ENCODE peak calls at places on chromosomes 3 and 15, in five cellular contexts. W is K562, Y is testis, I is tibial nerve, E is transverse colon. R is an unnamed sample.

GRCh38 chr3:84538597-84538996 is 420.2 kb upstream of the CADM2 start:
- DNase-seq in W (no peak), Y (no peak), I (no peak), E (no peak), R (no peak)

GRCh38 chr3:122903171-122903570 is 108.3 kb downstream of the SLC49A4 start:
- DNase-seq in W (no peak), Y (no peak), I (no peak), E (no peak), R (no peak)

GRCh38 chr3:111649180-111649579 is 54.0 kb upstream of the ZBED2 start:
- DNase-seq in W (no peak), Y (no peak), I (no peak), E (no peak), R (no peak)

GRCh38 chr15:70375006-70375409 is 277.3 kb upstream of the TLE3 start:
- DNase-seq in W (no peak), Y (no peak), I (no peak), E (no peak), R (peak)

GRCh38 chr3:20622304-20622703 is 436.3 kb upstream of the SGO1 start:
- DNase-seq in W (no peak), Y (no peak), I (no peak), E (no peak), R (no peak)

GRCh38 chr15:96336643-96337353 is 6.3 kb downstream of the NR2F2 start:
- DNase-seq in W (no peak), Y (no peak), I (peak), E (peak), R (no peak)

GRCh38 chr15:25682349-25682748 is 180.8 kb downstream of the ATP10A start:
- DNase-seq in W (no peak), Y (peak), I (peak), E (no peak), R (peak)

GRCh38 chr3:72071624-72072023 is 286.7 kb upstream of the PROK2 start:
- DNase-seq in W (no peak), Y (no peak), I (no peak), E (no peak), R (no peak)

GRCh38 chr3:30199096-30199734 is 407.2 kb upstream of the TGFBR2 start:
- DNase-seq in W (peak), Y (peak), I (peak), E (peak), R (peak)

GRCh38 chr15:67225336-67225735 is 29.1 kb downstream of the AAGAB start:
- DNase-seq in W (no peak), Y (no peak), I (no peak), E (no peak), R (no peak)

GRCh38 chr15:49151831-49152230 is 3.6 kb downstream of the COPS2 start:
- DNase-seq in W (no peak), Y (no peak), I (no peak), E (no peak), R (no peak)

GRCh38 chr3:179093807-179094206 is 22.2 kb upstream of the ZMAT3 start:
- DNase-seq in W (no peak), Y (no peak), I (no peak), E (no peak), R (no peak)

GRCh38 chr3:120816728-120817127 is 74.2 kb downstream of the GTF2E1 start:
- DNase-seq in W (no peak), Y (peak), I (no peak), E (no peak), R (no peak)

GRCh38 chr3:40980467-40980866 is 218.8 kb upstream of the CTNNB1 start:
- DNase-seq in W (no peak), Y (no peak), I (no peak), E (no peak), R (no peak)

GRCh38 chr3:141863497-141863896 is 12.9 kb upstream of the ATP1B3 start:
- DNase-seq in W (no peak), Y (no peak), I (no peak), E (no peak), R (no peak)

GRCh38 chr15:85463976-85464375 is 83.6 kb downstream of the AKAP13 start:
- DNase-seq in W (no peak), Y (no peak), I (no peak), E (no peak), R (no peak)

GRCh38 chr3:197794115-197794514 is 3.1 kb downstream of the LRCH3 start:
- DNase-seq in W (no peak), Y (no peak), I (no peak), E (no peak), R (no peak)

GRCh38 chr3:106030620-106030945 is 161.8 kb upstream of the CBLB start:
- DNase-seq in W (no peak), Y (no peak), I (no peak), E (no peak), R (no peak)

GRCh38 chr3:177705976-177706866 is 508.9 kb upstream of the TBL1XR1 start:
- DNase-seq in W (no peak), Y (peak), I (peak), E (no peak), R (peak)

GRCh38 chr3:50160561-50160983 is 5.4 kb downstream of the SEMA3F start:
- DNase-seq in W (peak), Y (no peak), I (no peak), E (no peak), R (peak)

GRCh38 chr3:149536429-149536828 is 61.9 kb downstream of the TM4SF4 start:
- DNase-seq in W (no peak), Y (peak), I (no peak), E (peak), R (peak)

GRCh38 chr3:149542375-149543312 is 68.1 kb downstream of the TM4SF4 start:
- DNase-seq in W (no peak), Y (no peak), I (no peak), E (no peak), R (no peak)

GRCh38 chr3:149538371-149538770 is 63.9 kb downstream of the TM4SF4 start:
- DNase-seq in W (no peak), Y (no peak), I (no peak), E (no peak), R (no peak)

GRCh38 chr3:149539491-149539890 is 65.0 kb downstream of the TM4SF4 start:
- DNase-seq in W (no peak), Y (no peak), I (no peak), E (no peak), R (no peak)

GRCh38 chr3:149541091-149541491 is 66.6 kb downstream of the TM4SF4 start:
- DNase-seq in W (no peak), Y (no peak), I (no peak), E (no peak), R (no peak)
- TF ChIP-seq CTCF in W (no peak), Y (no peak), I (peak), E (no peak), R (no peak)

DNA sequence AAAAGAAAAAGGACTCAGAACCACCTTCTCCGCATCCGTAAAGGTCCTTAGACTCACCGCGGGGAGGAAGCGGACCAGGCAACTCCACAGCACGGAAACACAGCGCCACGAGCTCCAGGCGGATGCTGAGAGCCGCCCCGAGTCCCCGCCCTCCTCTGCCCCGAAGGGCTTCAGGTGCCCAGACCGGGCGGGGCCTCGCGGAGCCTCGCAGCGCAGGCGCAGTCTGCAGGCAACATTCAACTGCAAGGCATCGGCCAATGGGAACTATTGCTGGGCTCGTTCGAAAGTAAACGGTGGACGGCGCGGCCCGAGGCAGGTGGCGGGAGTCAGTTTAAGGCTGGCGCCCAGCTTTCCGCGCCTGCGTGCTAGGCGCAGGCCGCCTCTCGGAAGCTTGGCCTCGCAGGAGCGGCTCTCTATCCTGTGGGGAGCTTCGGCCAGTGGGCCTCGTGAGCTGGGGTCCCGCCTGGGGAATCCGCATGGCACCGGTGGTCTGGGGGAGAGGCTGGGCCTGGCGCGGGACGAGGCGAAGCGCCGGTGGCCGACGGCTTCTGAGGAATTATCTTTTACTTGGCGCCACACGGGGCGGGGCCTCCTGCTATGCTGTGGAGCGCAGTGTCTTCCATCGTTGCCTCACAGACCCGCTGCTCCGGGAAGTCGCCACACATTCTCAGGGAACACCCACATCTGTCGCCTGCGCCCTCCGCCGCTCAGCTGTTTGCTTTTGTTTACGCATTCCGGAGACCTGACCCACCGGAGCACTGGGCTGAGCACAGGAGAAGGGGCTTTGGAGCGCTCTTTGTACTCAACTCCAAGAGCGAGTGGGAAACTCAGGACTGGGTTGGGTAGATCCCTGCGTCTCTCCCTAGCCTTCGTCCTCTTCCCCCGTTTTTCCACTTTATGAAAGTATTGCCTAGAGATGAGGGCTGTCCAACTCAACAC is at the start of gene TRIM59:
- DNase-seq in W (peak), Y (peak), I (peak), E (peak), R (peak)
- TF ChIP-seq POLR2A in W (peak), Y (no peak), I (no peak), E (peak), R (no peak)

GRCh38 chr3:32041316-32041715 is 59.8 kb downstream of the ZNF860 start:
- DNase-seq in W (no peak), Y (no peak), I (no peak), E (peak), R (no peak)
- TF ChIP-seq CTCF in W (no peak), Y (no peak), I (no peak), E (no peak), R (no peak)

GRCh38 chr3:157176108-157176507 is 16.2 kb upstream of the CCNL1 start:
- DNase-seq in W (no peak), Y (no peak), I (no peak), E (no peak), R (no peak)

GRCh38 chr3:157174265-157174615 is 14.3 kb upstream of the CCNL1 start:
- DNase-seq in W (no peak), Y (peak), I (no peak), E (peak), R (no peak)

GRCh38 chr3:157172746-157173145 is 12.8 kb upstream of the CCNL1 start:
- DNase-seq in W (no peak), Y (no peak), I (no peak), E (no peak), R (no peak)

GRCh38 chr3:157175678-157176077 is 15.7 kb upstream of the CCNL1 start:
- DNase-seq in W (peak), Y (peak), I (no peak), E (peak), R (no peak)

DNA sequence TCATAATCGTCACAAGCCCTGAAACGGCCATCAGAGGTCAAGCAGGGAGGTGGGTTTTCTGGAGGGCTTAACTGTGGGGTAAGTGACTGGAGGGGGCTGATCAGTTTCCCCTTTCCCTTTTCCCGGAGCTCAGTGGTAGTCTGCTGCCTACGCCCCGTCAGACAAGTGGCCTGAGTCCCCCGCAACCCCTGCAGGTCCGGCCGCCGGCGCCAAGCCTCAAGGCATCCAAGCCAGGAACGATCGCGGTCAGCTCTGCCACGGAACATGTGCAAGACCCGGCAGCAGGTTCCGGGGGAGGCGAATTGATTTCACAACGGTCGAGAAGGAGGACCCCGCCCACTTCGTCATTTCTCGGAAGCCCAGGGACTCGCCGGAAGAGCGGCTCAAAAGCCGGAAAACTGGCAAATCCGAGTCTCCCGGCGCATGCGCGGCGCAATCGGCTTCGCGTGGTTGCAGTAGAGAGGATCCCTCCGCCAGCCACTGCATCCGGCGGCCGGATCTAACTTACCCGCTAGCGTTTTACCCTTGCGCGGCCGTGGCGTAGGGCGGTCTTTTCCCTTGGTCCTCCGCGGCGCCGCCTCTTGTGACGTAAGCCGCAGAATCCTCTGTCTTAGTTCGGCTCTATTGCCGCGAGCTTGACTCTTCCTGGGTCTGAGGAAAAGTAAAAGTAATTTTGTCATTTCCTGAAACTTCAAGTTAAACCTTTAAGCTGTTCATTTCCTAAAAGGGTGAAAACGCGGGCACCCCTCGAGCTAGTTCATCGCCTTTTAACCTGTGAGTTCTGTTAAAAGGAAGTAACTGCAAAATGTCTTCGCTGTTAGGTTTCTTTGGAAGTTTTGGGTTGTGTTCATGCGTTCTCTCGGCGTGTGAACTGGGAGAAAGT is 14.9 kb upstream of the CCNL1 start:
- DNase-seq in W (peak), Y (peak), I (peak), E (peak), R (peak)
- TF ChIP-seq POLR2A in W (peak), Y (peak), I (peak), E (peak), R (peak)

DNA sequence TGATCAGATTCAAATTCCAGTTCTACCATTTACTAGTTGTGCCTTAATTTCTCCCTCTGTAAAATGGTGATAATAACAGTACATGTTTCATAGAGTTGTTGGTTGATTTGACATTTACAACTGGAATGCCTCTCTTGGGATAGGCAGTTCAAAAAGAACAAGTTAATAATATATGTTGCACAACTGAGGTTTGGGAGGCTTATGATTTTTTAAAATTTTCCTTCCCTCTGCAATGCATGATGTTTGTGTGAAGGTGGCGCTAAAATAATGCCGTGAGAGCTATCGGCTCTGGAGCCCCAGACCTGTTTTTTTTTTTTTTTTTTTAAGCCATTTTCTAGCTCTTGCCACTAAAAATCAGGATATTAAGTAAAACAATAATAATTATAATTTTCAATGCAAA is 18.6 kb downstream of the DNAJB11 start:
- DNase-seq in W (peak), Y (no peak), I (no peak), E (no peak), R (no peak)
- TF ChIP-seq CTCF in W (peak), Y (no peak), I (no peak), E (no peak), R (peak)

DNA sequence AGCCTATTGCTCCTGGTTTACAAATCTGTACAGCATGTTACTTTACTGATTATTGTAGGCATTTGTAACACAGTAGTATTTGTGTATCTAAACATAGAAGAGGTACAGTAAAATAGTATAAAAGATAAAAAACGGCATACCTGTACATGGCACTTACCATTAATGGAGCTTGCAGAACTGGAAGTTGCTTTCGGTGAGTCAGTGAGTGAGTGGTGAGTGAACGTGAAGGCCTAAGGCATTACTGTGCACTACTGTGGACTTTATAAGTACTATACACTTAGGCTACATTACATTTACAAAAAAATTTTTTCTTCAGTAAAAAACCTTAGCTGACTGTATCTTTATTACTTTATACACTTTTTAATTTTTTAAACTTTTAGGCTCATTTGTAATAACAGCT is 90.9 kb downstream of the RAP2B start:
- DNase-seq in W (no peak), Y (no peak), I (no peak), E (no peak), R (no peak)
- TF ChIP-seq POLR2A in W (no peak), Y (no peak), I (no peak), E (no peak), R (no peak)